ENCODE peak calls at places on chromosome 20, in six cellular contexts. One of them, this sample, is unnamed.
A peak's percentile ranks its signal among the peaks of the same experiment; 100 is the strongest.

GRCh38 chr20:1341561-1342265 is 12.8 kb upstream of the SDCBP2 start:
- DNase-seq in AG04450: no peak
- DNase-seq in tibial nerve: no peak
- DNase-seq in HCT116: no peak
- DNase-seq in ovary: no peak
- DNase-seq in upper lobe of right lung: no peak
- DNase-seq in this sample: no peak

GRCh38 chr20:62316331-62317166 is 13.8 kb downstream of the ADRM1 start:
- DNase-seq in AG04450: no peak
- DNase-seq in tibial nerve: no peak
- DNase-seq in HCT116: no peak
- DNase-seq in ovary: no peak
- DNase-seq in upper lobe of right lung: no peak
- DNase-seq in this sample: no peak

GRCh38 chr20:40682104-40683045 is 6.7 kb downstream of the MAFB start:
- DNase-seq in AG04450: no peak
- DNase-seq in tibial nerve: no peak
- DNase-seq in HCT116: no peak
- DNase-seq in ovary: peak; percentile 38
- DNase-seq in upper lobe of right lung: peak; percentile 73
- DNase-seq in this sample: no peak

GRCh38 chr20:46276531-46276930 is 31.8 kb downstream of the CDH22 start:
- DNase-seq in AG04450: no peak
- DNase-seq in tibial nerve: no peak
- DNase-seq in HCT116: no peak
- DNase-seq in ovary: no peak
- DNase-seq in upper lobe of right lung: no peak
- DNase-seq in this sample: no peak

GRCh38 chr20:58293453-58293852 is 16.1 kb upstream of the RAB22A start:
- DNase-seq in AG04450: no peak
- DNase-seq in tibial nerve: no peak
- DNase-seq in HCT116: no peak
- DNase-seq in ovary: no peak
- DNase-seq in upper lobe of right lung: no peak
- DNase-seq in this sample: no peak

GRCh38 chr20:62652051-62652893 is 10.0 kb downstream of the SLCO4A1 start:
- DNase-seq in AG04450: peak; percentile 96
- DNase-seq in tibial nerve: peak; percentile 97
- DNase-seq in HCT116: peak; percentile 33
- DNase-seq in ovary: peak; percentile 96
- DNase-seq in upper lobe of right lung: peak; percentile 93
- DNase-seq in this sample: peak; percentile 96

GRCh38 chr20:63413963-63414684 is 53.0 kb upstream of the CHRNA4 start:
- DNase-seq in AG04450: no peak
- DNase-seq in tibial nerve: no peak
- DNase-seq in HCT116: no peak
- DNase-seq in ovary: no peak
- DNase-seq in upper lobe of right lung: no peak
- DNase-seq in this sample: no peak

GRCh38 chr20:58070664-58071499 is 157.6 kb downstream of the ANKRD60 start:
- DNase-seq in AG04450: no peak
- DNase-seq in tibial nerve: no peak
- DNase-seq in HCT116: no peak
- DNase-seq in ovary: no peak
- DNase-seq in upper lobe of right lung: no peak
- DNase-seq in this sample: no peak

GRCh38 chr20:50271674-50272412 is 81.2 kb downstream of the CEBPB start:
- DNase-seq in AG04450: no peak
- DNase-seq in tibial nerve: no peak
- DNase-seq in HCT116: no peak
- DNase-seq in ovary: no peak
- DNase-seq in upper lobe of right lung: peak; percentile 84
- DNase-seq in this sample: peak; percentile 88

GRCh38 chr20:2879148-2879547 is 5.9 kb downstream of the PTPRA start:
- DNase-seq in AG04450: peak; percentile 82
- DNase-seq in tibial nerve: no peak
- DNase-seq in HCT116: no peak
- DNase-seq in ovary: no peak
- DNase-seq in upper lobe of right lung: no peak
- DNase-seq in this sample: no peak

GRCh38 chr20:22568872-22569344 is 15.5 kb downstream of the FOXA2 start:
- DNase-seq in AG04450: no peak
- DNase-seq in tibial nerve: no peak
- DNase-seq in HCT116: no peak
- DNase-seq in ovary: no peak
- DNase-seq in upper lobe of right lung: peak; percentile 73
- DNase-seq in this sample: no peak

GRCh38 chr20:51156796-51157119 is 133.9 kb upstream of the KCNG1 start:
- DNase-seq in AG04450: no peak
- DNase-seq in tibial nerve: no peak
- DNase-seq in HCT116: no peak
- DNase-seq in ovary: no peak
- DNase-seq in upper lobe of right lung: no peak
- DNase-seq in this sample: no peak

GRCh38 chr20:44494266-44494665 is 18.6 kb downstream of the TTPAL start:
- DNase-seq in AG04450: peak; percentile 41
- DNase-seq in tibial nerve: no peak
- DNase-seq in HCT116: no peak
- DNase-seq in ovary: no peak
- DNase-seq in upper lobe of right lung: no peak
- DNase-seq in this sample: no peak

GRCh38 chr20:29878777-29879442 is 1378.6 kb upstream of the DEFB115 start:
- DNase-seq in AG04450: no peak
- DNase-seq in tibial nerve: no peak
- DNase-seq in HCT116: no peak
- DNase-seq in ovary: no peak
- DNase-seq in upper lobe of right lung: peak; percentile 67
- DNase-seq in this sample: peak; percentile 49

GRCh38 chr20:39706089-39706721 is 744.1 kb downstream of the DHX35 start:
- DNase-seq in AG04450: no peak
- DNase-seq in tibial nerve: peak; percentile 6
- DNase-seq in HCT116: no peak
- DNase-seq in ovary: no peak
- DNase-seq in upper lobe of right lung: no peak
- DNase-seq in this sample: no peak

GRCh38 chr20:19758888-19759331 is 852 bp downstream of the RIN2 start:
- DNase-seq in AG04450: no peak
- DNase-seq in tibial nerve: peak; percentile 46
- DNase-seq in HCT116: no peak
- DNase-seq in ovary: peak; percentile 45
- DNase-seq in upper lobe of right lung: peak; percentile 92
- DNase-seq in this sample: peak; percentile 89

GRCh38 chr20:23032056-23032455 is 3.1 kb upstream of the SSTR4 start:
- DNase-seq in AG04450: no peak
- DNase-seq in tibial nerve: no peak
- DNase-seq in HCT116: no peak
- DNase-seq in ovary: no peak
- DNase-seq in upper lobe of right lung: no peak
- DNase-seq in this sample: no peak

GRCh38 chr20:50027611-50028105 is 44.9 kb downstream of the SNAI1 start:
- DNase-seq in AG04450: peak; percentile 53
- DNase-seq in tibial nerve: no peak
- DNase-seq in HCT116: no peak
- DNase-seq in ovary: peak; percentile 34
- DNase-seq in upper lobe of right lung: peak; percentile 71
- DNase-seq in this sample: peak; percentile 93

GRCh38 chr20:48180637-48181036 is 395.4 kb upstream of the SULF2 start:
- DNase-seq in AG04450: no peak
- DNase-seq in tibial nerve: no peak
- DNase-seq in HCT116: no peak
- DNase-seq in ovary: no peak
- DNase-seq in upper lobe of right lung: no peak
- DNase-seq in this sample: no peak

GRCh38 chr20:43583982-43584432 is 6.7 kb upstream of the IFT52 start:
- DNase-seq in AG04450: peak; percentile 92
- DNase-seq in tibial nerve: peak; percentile 74
- DNase-seq in HCT116: no peak
- DNase-seq in ovary: peak; percentile 60
- DNase-seq in upper lobe of right lung: peak; percentile 79
- DNase-seq in this sample: peak; percentile 91

GRCh38 chr20:3158968-3159431 is 665 bp downstream of the FASTKD5 start:
- DNase-seq in AG04450: no peak
- DNase-seq in tibial nerve: no peak
- DNase-seq in HCT116: no peak
- DNase-seq in ovary: no peak
- DNase-seq in upper lobe of right lung: no peak
- DNase-seq in this sample: no peak

GRCh38 chr20:25237610-25238318 is 10.1 kb upstream of the PYGB start:
- DNase-seq in AG04450: peak; percentile 96
- DNase-seq in tibial nerve: peak; percentile 80
- DNase-seq in HCT116: peak; percentile 94
- DNase-seq in ovary: no peak
- DNase-seq in upper lobe of right lung: no peak
- DNase-seq in this sample: no peak

GRCh38 chr20:38286586-38287502 is 17.1 kb upstream of the BPI start:
- DNase-seq in AG04450: no peak
- DNase-seq in tibial nerve: no peak
- DNase-seq in HCT116: no peak
- DNase-seq in ovary: no peak
- DNase-seq in upper lobe of right lung: no peak
- DNase-seq in this sample: no peak

GRCh38 chr20:6333110-6333509 is 210.3 kb upstream of the FERMT1 start:
- DNase-seq in AG04450: no peak
- DNase-seq in tibial nerve: no peak
- DNase-seq in HCT116: no peak
- DNase-seq in ovary: no peak
- DNase-seq in upper lobe of right lung: no peak
- DNase-seq in this sample: no peak

GRCh38 chr20:14775778-14776177 is 438.4 kb upstream of the FLRT3 start:
- DNase-seq in AG04450: no peak
- DNase-seq in tibial nerve: peak; percentile 56
- DNase-seq in HCT116: peak; percentile 8
- DNase-seq in ovary: peak; percentile 26
- DNase-seq in upper lobe of right lung: no peak
- DNase-seq in this sample: no peak

GRCh38 chr20:10093087-10093591 is 58.4 kb downstream of the ANKEF1 start:
- DNase-seq in AG04450: peak; percentile 10
- DNase-seq in tibial nerve: no peak
- DNase-seq in HCT116: no peak
- DNase-seq in ovary: peak; percentile 15
- DNase-seq in upper lobe of right lung: no peak
- DNase-seq in this sample: no peak

GRCh38 chr20:23710771-23711170 is 21.9 kb upstream of the CST4 start:
- DNase-seq in AG04450: no peak
- DNase-seq in tibial nerve: no peak
- DNase-seq in HCT116: no peak
- DNase-seq in ovary: no peak
- DNase-seq in upper lobe of right lung: no peak
- DNase-seq in this sample: no peak

GRCh38 chr20:38941726-38942389 is 15.6 kb downstream of the FAM83D start:
- DNase-seq in AG04450: no peak
- DNase-seq in tibial nerve: no peak
- DNase-seq in HCT116: no peak
- DNase-seq in ovary: no peak
- DNase-seq in upper lobe of right lung: no peak
- DNase-seq in this sample: no peak

GRCh38 chr20:25277051-25277801 is 29.3 kb downstream of the PYGB start:
- DNase-seq in AG04450: no peak
- DNase-seq in tibial nerve: no peak
- DNase-seq in HCT116: no peak
- DNase-seq in ovary: peak; percentile 5
- DNase-seq in upper lobe of right lung: peak; percentile 52
- DNase-seq in this sample: peak; percentile 72

GRCh38 chr20:47353224-47353696 is 3.2 kb downstream of the ZMYND8 start:
- DNase-seq in AG04450: no peak
- DNase-seq in tibial nerve: no peak
- DNase-seq in HCT116: no peak
- DNase-seq in ovary: no peak
- DNase-seq in upper lobe of right lung: no peak
- DNase-seq in this sample: no peak

GRCh38 chr20:7090753-7091310 is 323.3 kb downstream of the BMP2 start:
- DNase-seq in AG04450: no peak
- DNase-seq in tibial nerve: no peak
- DNase-seq in HCT116: no peak
- DNase-seq in ovary: no peak
- DNase-seq in upper lobe of right lung: no peak
- DNase-seq in this sample: no peak

GRCh38 chr20:53578492-53579222 is 15.0 kb downstream of the ZNF217 start:
- DNase-seq in AG04450: peak; percentile 77
- DNase-seq in tibial nerve: peak; percentile 95
- DNase-seq in HCT116: peak; percentile 82
- DNase-seq in ovary: peak; percentile 47
- DNase-seq in upper lobe of right lung: no peak
- DNase-seq in this sample: no peak
- H3K4me3 ChIP-seq in AG04450: peak overlapping the region; percentile 31
- H3K4me3 ChIP-seq in tibial nerve: no peak overlapping the region
- H3K4me3 ChIP-seq in HCT116: no peak overlapping the region
- H3K4me3 ChIP-seq in ovary: no peak overlapping the region
- H3K4me3 ChIP-seq in upper lobe of right lung: peak overlapping the region; percentile 30
- H3K4me3 ChIP-seq in this sample: no peak overlapping the region

GRCh38 chr20:13029687-13030510 is 21.1 kb downstream of the SPTLC3 start:
- DNase-seq in AG04450: peak; percentile 51
- DNase-seq in tibial nerve: peak; percentile 10
- DNase-seq in HCT116: peak; percentile 12
- DNase-seq in ovary: no peak
- DNase-seq in upper lobe of right lung: no peak
- DNase-seq in this sample: no peak
- H3K27me3 ChIP-seq in AG04450: no peaks in the 10 kb centered on the region
- H3K27me3 ChIP-seq in tibial nerve: no peaks in the 10 kb centered on the region
- H3K27me3 ChIP-seq in HCT116: no peaks in the 10 kb centered on the region
- H3K27me3 ChIP-seq in ovary: no peaks in the 10 kb centered on the region
- H3K27me3 ChIP-seq in upper lobe of right lung: no peaks in the 10 kb centered on the region
- H3K27me3 ChIP-seq in this sample: no peaks in the 10 kb centered on the region

GRCh38 chr20:16241911-16242310 is 331.3 kb downstream of the KIF16B start:
- DNase-seq in AG04450: no peak
- DNase-seq in tibial nerve: no peak
- DNase-seq in HCT116: peak; percentile 2
- DNase-seq in ovary: no peak
- DNase-seq in upper lobe of right lung: no peak
- DNase-seq in this sample: no peak

GRCh38 chr20:16240355-16240754 is 332.9 kb downstream of the KIF16B start:
- DNase-seq in AG04450: no peak
- DNase-seq in tibial nerve: no peak
- DNase-seq in HCT116: no peak
- DNase-seq in ovary: no peak
- DNase-seq in upper lobe of right lung: no peak
- DNase-seq in this sample: no peak

GRCh38 chr20:16245879-16246278 is 327.4 kb downstream of the KIF16B start:
- DNase-seq in AG04450: no peak
- DNase-seq in tibial nerve: no peak
- DNase-seq in HCT116: no peak
- DNase-seq in ovary: no peak
- DNase-seq in upper lobe of right lung: no peak
- DNase-seq in this sample: no peak

GRCh38 chr20:16246870-16247269 is 326.4 kb downstream of the KIF16B start:
- DNase-seq in AG04450: no peak
- DNase-seq in tibial nerve: no peak
- DNase-seq in HCT116: no peak
- DNase-seq in ovary: no peak
- DNase-seq in upper lobe of right lung: no peak
- DNase-seq in this sample: no peak

GRCh38 chr20:16243470-16243869 is 329.8 kb downstream of the KIF16B start:
- DNase-seq in AG04450: no peak
- DNase-seq in tibial nerve: no peak
- DNase-seq in HCT116: no peak
- DNase-seq in ovary: no peak
- DNase-seq in upper lobe of right lung: no peak
- DNase-seq in this sample: no peak
- H3K4me3 ChIP-seq in AG04450: no peak overlapping the region
- H3K4me3 ChIP-seq in tibial nerve: no peak overlapping the region
- H3K4me3 ChIP-seq in HCT116: no peak overlapping the region
- H3K4me3 ChIP-seq in ovary: no peak overlapping the region
- H3K4me3 ChIP-seq in upper lobe of right lung: no peak overlapping the region
- H3K4me3 ChIP-seq in this sample: no peak overlapping the region

GRCh38 chr20:59608396-59608795 is 4.1 kb downstream of the PHACTR3 start:
- DNase-seq in AG04450: no peak
- DNase-seq in tibial nerve: no peak
- DNase-seq in HCT116: no peak
- DNase-seq in ovary: no peak
- DNase-seq in upper lobe of right lung: no peak
- DNase-seq in this sample: no peak
- H3K27me3 ChIP-seq in AG04450: peaks cover 15% of the 10 kb centered on the region
- H3K27me3 ChIP-seq in tibial nerve: peaks cover 62% of the 10 kb centered on the region
- H3K27me3 ChIP-seq in HCT116: peaks cover 33% of the 10 kb centered on the region
- H3K27me3 ChIP-seq in ovary: no peaks in the 10 kb centered on the region
- H3K27me3 ChIP-seq in upper lobe of right lung: peaks cover 69% of the 10 kb centered on the region
- H3K27me3 ChIP-seq in this sample: no peaks in the 10 kb centered on the region

This sample was measured in aorta.